ENCODE peak calls at places on chromosomes 6 and 20, in four cellular contexts. One of them, this sample, is unnamed.

GRCh38 chr20:3705491-3705969 is 6.9 kb downstream of the SIGLEC1 start:
- DNase-seq in stimulated activated CD8-positive, alpha-beta memory T cell treated with anti-CD3 and anti-CD28 coated beads, Interleukin-15, amount 100 ng/mL, for 48 hours: no peak
- DNase-seq in left cardiac atrium: no peak
- DNase-seq in left ventricle myocardium inferior: no peak
- DNase-seq in this sample: no peak

GRCh38 chr20:23143098-23143497 is 57.0 kb upstream of the CD93 start:
- DNase-seq in stimulated activated CD8-positive, alpha-beta memory T cell treated with anti-CD3 and anti-CD28 coated beads, Interleukin-15, amount 100 ng/mL, for 48 hours: peak; percentile 11
- DNase-seq in left cardiac atrium: peak; percentile 78
- DNase-seq in left ventricle myocardium inferior: no peak
- DNase-seq in this sample: no peak

GRCh38 chr6:170202416-170203135 is 88.3 kb downstream of the DLL1 start:
- DNase-seq in stimulated activated CD8-positive, alpha-beta memory T cell treated with anti-CD3 and anti-CD28 coated beads, Interleukin-15, amount 100 ng/mL, for 48 hours: no peak
- DNase-seq in left cardiac atrium: no peak
- DNase-seq in left ventricle myocardium inferior: no peak
- DNase-seq in this sample: peak; percentile 24

GRCh38 chr6:43604174-43604573 is 24.9 kb downstream of the GTPBP2 start:
- DNase-seq in stimulated activated CD8-positive, alpha-beta memory T cell treated with anti-CD3 and anti-CD28 coated beads, Interleukin-15, amount 100 ng/mL, for 48 hours: no peak
- DNase-seq in left cardiac atrium: no peak
- DNase-seq in left ventricle myocardium inferior: no peak
- DNase-seq in this sample: no peak

GRCh38 chr6:26273673-26274595 is 91.1 kb upstream of the BTN3A2 start:
- DNase-seq in stimulated activated CD8-positive, alpha-beta memory T cell treated with anti-CD3 and anti-CD28 coated beads, Interleukin-15, amount 100 ng/mL, for 48 hours: no peak
- DNase-seq in left cardiac atrium: no peak
- DNase-seq in left ventricle myocardium inferior: no peak
- DNase-seq in this sample: no peak

GRCh38 chr6:152879681-152880080 is 103.2 kb downstream of the FBXO5 start:
- DNase-seq in stimulated activated CD8-positive, alpha-beta memory T cell treated with anti-CD3 and anti-CD28 coated beads, Interleukin-15, amount 100 ng/mL, for 48 hours: no peak
- DNase-seq in left cardiac atrium: no peak
- DNase-seq in left ventricle myocardium inferior: no peak
- DNase-seq in this sample: no peak

GRCh38 chr20:57650266-57650665 is 30.0 kb upstream of the ZBP1 start:
- DNase-seq in stimulated activated CD8-positive, alpha-beta memory T cell treated with anti-CD3 and anti-CD28 coated beads, Interleukin-15, amount 100 ng/mL, for 48 hours: no peak
- DNase-seq in left cardiac atrium: no peak
- DNase-seq in left ventricle myocardium inferior: no peak
- DNase-seq in this sample: no peak

GRCh38 chr20:51594999-51595532 is 52.5 kb upstream of the NFATC2 start:
- DNase-seq in stimulated activated CD8-positive, alpha-beta memory T cell treated with anti-CD3 and anti-CD28 coated beads, Interleukin-15, amount 100 ng/mL, for 48 hours: peak; percentile 61
- DNase-seq in left cardiac atrium: peak; percentile 90
- DNase-seq in left ventricle myocardium inferior: peak; percentile 84
- DNase-seq in this sample: peak; percentile 81

GRCh38 chr6:43798688-43799444 is 28.9 kb downstream of the VEGFA start:
- DNase-seq in stimulated activated CD8-positive, alpha-beta memory T cell treated with anti-CD3 and anti-CD28 coated beads, Interleukin-15, amount 100 ng/mL, for 48 hours: no peak
- DNase-seq in left cardiac atrium: peak; percentile 61
- DNase-seq in left ventricle myocardium inferior: peak; percentile 60
- DNase-seq in this sample: no peak

GRCh38 chr20:57662028-57662312 is 41.7 kb upstream of the ZBP1 start:
- DNase-seq in stimulated activated CD8-positive, alpha-beta memory T cell treated with anti-CD3 and anti-CD28 coated beads, Interleukin-15, amount 100 ng/mL, for 48 hours: no peak
- DNase-seq in left cardiac atrium: no peak
- DNase-seq in left ventricle myocardium inferior: peak; percentile 1
- DNase-seq in this sample: no peak

GRCh38 chr6:138293428-138293827 is 75.1 kb upstream of the PBOV1 start:
- DNase-seq in stimulated activated CD8-positive, alpha-beta memory T cell treated with anti-CD3 and anti-CD28 coated beads, Interleukin-15, amount 100 ng/mL, for 48 hours: no peak
- DNase-seq in left cardiac atrium: no peak
- DNase-seq in left ventricle myocardium inferior: no peak
- DNase-seq in this sample: no peak

GRCh38 chr20:12982098-12982497 is 26.7 kb upstream of the SPTLC3 start:
- DNase-seq in stimulated activated CD8-positive, alpha-beta memory T cell treated with anti-CD3 and anti-CD28 coated beads, Interleukin-15, amount 100 ng/mL, for 48 hours: no peak
- DNase-seq in left cardiac atrium: no peak
- DNase-seq in left ventricle myocardium inferior: no peak
- DNase-seq in this sample: no peak

GRCh38 chr20:3471397-3472021 is 691 bp downstream of the ATRN start:
- DNase-seq in stimulated activated CD8-positive, alpha-beta memory T cell treated with anti-CD3 and anti-CD28 coated beads, Interleukin-15, amount 100 ng/mL, for 48 hours: peak; percentile 1
- DNase-seq in left cardiac atrium: no peak
- DNase-seq in left ventricle myocardium inferior: no peak
- DNase-seq in this sample: no peak

GRCh38 chr20:17660667-17661066 is 21.4 kb downstream of the RRBP1 start:
- DNase-seq in stimulated activated CD8-positive, alpha-beta memory T cell treated with anti-CD3 and anti-CD28 coated beads, Interleukin-15, amount 100 ng/mL, for 48 hours: no peak
- DNase-seq in left cardiac atrium: peak; percentile 19
- DNase-seq in left ventricle myocardium inferior: no peak
- DNase-seq in this sample: no peak

GRCh38 chr6:165850434-165851019 is 187.5 kb upstream of the PDE10A start:
- DNase-seq in stimulated activated CD8-positive, alpha-beta memory T cell treated with anti-CD3 and anti-CD28 coated beads, Interleukin-15, amount 100 ng/mL, for 48 hours: peak; percentile 22
- DNase-seq in left cardiac atrium: peak; percentile 73
- DNase-seq in left ventricle myocardium inferior: peak; percentile 79
- DNase-seq in this sample: no peak

GRCh38 chr6:166640342-166641043 is 13.4 kb upstream of the RPS6KA2 start:
- DNase-seq in stimulated activated CD8-positive, alpha-beta memory T cell treated with anti-CD3 and anti-CD28 coated beads, Interleukin-15, amount 100 ng/mL, for 48 hours: no peak
- DNase-seq in left cardiac atrium: peak; percentile 74
- DNase-seq in left ventricle myocardium inferior: peak; percentile 50
- DNase-seq in this sample: no peak

GRCh38 chr6:166728884-166729530 is 102.0 kb upstream of the RPS6KA2 start:
- DNase-seq in stimulated activated CD8-positive, alpha-beta memory T cell treated with anti-CD3 and anti-CD28 coated beads, Interleukin-15, amount 100 ng/mL, for 48 hours: no peak
- DNase-seq in left cardiac atrium: no peak
- DNase-seq in left ventricle myocardium inferior: no peak
- DNase-seq in this sample: no peak

GRCh38 chr20:45467861-45468260 is 1.7 kb upstream of the WFDC2 start:
- DNase-seq in stimulated activated CD8-positive, alpha-beta memory T cell treated with anti-CD3 and anti-CD28 coated beads, Interleukin-15, amount 100 ng/mL, for 48 hours: no peak
- DNase-seq in left cardiac atrium: no peak
- DNase-seq in left ventricle myocardium inferior: no peak
- DNase-seq in this sample: no peak

GRCh38 chr20:24703284-24703610 is 233.8 kb downstream of the SYNDIG1 start:
- DNase-seq in stimulated activated CD8-positive, alpha-beta memory T cell treated with anti-CD3 and anti-CD28 coated beads, Interleukin-15, amount 100 ng/mL, for 48 hours: no peak
- DNase-seq in left cardiac atrium: no peak
- DNase-seq in left ventricle myocardium inferior: no peak
- DNase-seq in this sample: no peak

GRCh38 chr20:34179636-34180360 is 61.4 kb upstream of the ASIP start:
- DNase-seq in stimulated activated CD8-positive, alpha-beta memory T cell treated with anti-CD3 and anti-CD28 coated beads, Interleukin-15, amount 100 ng/mL, for 48 hours: no peak
- DNase-seq in left cardiac atrium: no peak
- DNase-seq in left ventricle myocardium inferior: no peak
- DNase-seq in this sample: no peak

GRCh38 chr20:63947638-63948456 is 8.4 kb downstream of the UCKL1 start:
- DNase-seq in stimulated activated CD8-positive, alpha-beta memory T cell treated with anti-CD3 and anti-CD28 coated beads, Interleukin-15, amount 100 ng/mL, for 48 hours: no peak
- DNase-seq in left cardiac atrium: no peak
- DNase-seq in left ventricle myocardium inferior: no peak
- DNase-seq in this sample: no peak

GRCh38 chr6:41092421-41093140 is 19.8 kb downstream of the NFYA start:
- DNase-seq in stimulated activated CD8-positive, alpha-beta memory T cell treated with anti-CD3 and anti-CD28 coated beads, Interleukin-15, amount 100 ng/mL, for 48 hours: no peak
- DNase-seq in left cardiac atrium: no peak
- DNase-seq in left ventricle myocardium inferior: no peak
- DNase-seq in this sample: no peak

GRCh38 chr6:13404115-13404891 is 76.0 kb upstream of the TBC1D7 start:
- DNase-seq in stimulated activated CD8-positive, alpha-beta memory T cell treated with anti-CD3 and anti-CD28 coated beads, Interleukin-15, amount 100 ng/mL, for 48 hours: no peak
- DNase-seq in left cardiac atrium: no peak
- DNase-seq in left ventricle myocardium inferior: no peak
- DNase-seq in this sample: no peak

GRCh38 chr6:167652701-167653095 is 174.0 kb upstream of the AFDN start:
- DNase-seq in stimulated activated CD8-positive, alpha-beta memory T cell treated with anti-CD3 and anti-CD28 coated beads, Interleukin-15, amount 100 ng/mL, for 48 hours: no peak
- DNase-seq in left cardiac atrium: no peak
- DNase-seq in left ventricle myocardium inferior: no peak
- DNase-seq in this sample: no peak

GRCh38 chr6:42038811-42039408 is 11.4 kb upstream of the TAF8 start:
- DNase-seq in stimulated activated CD8-positive, alpha-beta memory T cell treated with anti-CD3 and anti-CD28 coated beads, Interleukin-15, amount 100 ng/mL, for 48 hours: no peak
- DNase-seq in left cardiac atrium: no peak
- DNase-seq in left ventricle myocardium inferior: no peak
- DNase-seq in this sample: no peak

GRCh38 chr6:18585032-18585573 is 198.0 kb downstream of the RNF144B start:
- DNase-seq in stimulated activated CD8-positive, alpha-beta memory T cell treated with anti-CD3 and anti-CD28 coated beads, Interleukin-15, amount 100 ng/mL, for 48 hours: no peak
- DNase-seq in left cardiac atrium: peak; percentile 46
- DNase-seq in left ventricle myocardium inferior: no peak
- DNase-seq in this sample: no peak

GRCh38 chr6:169171951-169172350 is 81.7 kb downstream of the THBS2 start:
- DNase-seq in stimulated activated CD8-positive, alpha-beta memory T cell treated with anti-CD3 and anti-CD28 coated beads, Interleukin-15, amount 100 ng/mL, for 48 hours: no peak
- DNase-seq in left cardiac atrium: no peak
- DNase-seq in left ventricle myocardium inferior: no peak
- DNase-seq in this sample: no peak

GRCh38 chr6:155152211-155153076 is 111.4 kb upstream of the CLDN20 start:
- DNase-seq in stimulated activated CD8-positive, alpha-beta memory T cell treated with anti-CD3 and anti-CD28 coated beads, Interleukin-15, amount 100 ng/mL, for 48 hours: no peak
- DNase-seq in left cardiac atrium: no peak
- DNase-seq in left ventricle myocardium inferior: no peak
- DNase-seq in this sample: peak; percentile 68

GRCh38 chr20:58033026-58033536 is 195.4 kb downstream of the ANKRD60 start:
- DNase-seq in stimulated activated CD8-positive, alpha-beta memory T cell treated with anti-CD3 and anti-CD28 coated beads, Interleukin-15, amount 100 ng/mL, for 48 hours: no peak
- DNase-seq in left cardiac atrium: no peak
- DNase-seq in left ventricle myocardium inferior: no peak
- DNase-seq in this sample: no peak

GRCh38 chr6:7991992-7992815 is 72.0 kb downstream of the BLOC1S5 start:
- DNase-seq in stimulated activated CD8-positive, alpha-beta memory T cell treated with anti-CD3 and anti-CD28 coated beads, Interleukin-15, amount 100 ng/mL, for 48 hours: no peak
- DNase-seq in left cardiac atrium: peak; percentile 53
- DNase-seq in left ventricle myocardium inferior: peak; percentile 22
- DNase-seq in this sample: no peak

GRCh38 chr6:44805239-44805849 is 417.8 kb downstream of the CDC5L start:
- DNase-seq in stimulated activated CD8-positive, alpha-beta memory T cell treated with anti-CD3 and anti-CD28 coated beads, Interleukin-15, amount 100 ng/mL, for 48 hours: no peak
- DNase-seq in left cardiac atrium: no peak
- DNase-seq in left ventricle myocardium inferior: no peak
- DNase-seq in this sample: no peak

GRCh38 chr20:40692240-40693011 is 3.4 kb upstream of the MAFB start:
- DNase-seq in stimulated activated CD8-positive, alpha-beta memory T cell treated with anti-CD3 and anti-CD28 coated beads, Interleukin-15, amount 100 ng/mL, for 48 hours: no peak
- DNase-seq in left cardiac atrium: no peak
- DNase-seq in left ventricle myocardium inferior: no peak
- DNase-seq in this sample: no peak

GRCh38 chr6:45969026-45969425 is 46.6 kb downstream of the CLIC5 start:
- DNase-seq in stimulated activated CD8-positive, alpha-beta memory T cell treated with anti-CD3 and anti-CD28 coated beads, Interleukin-15, amount 100 ng/mL, for 48 hours: no peak
- DNase-seq in left cardiac atrium: no peak
- DNase-seq in left ventricle myocardium inferior: no peak
- DNase-seq in this sample: no peak